ENCODE peak calls at places on chromosome 9, in nine cellular contexts. G is foreskin keratinocyte; M is CD8-positive, alpha-beta memory T cell; I is aorta; W is effector memory CD4-positive, alpha-beta T cell; V is neural progenitor cell; D is tibial artery; F is RWPE1; Z is lower lobe of right lung. Y is an unnamed sample.

GRCh38 chr9:91134608-91135007 is 227.1 kb downstream of the AUH start:
- DNase-seq in V (no peak), W (no peak), G (no peak), I (no peak), D (no peak), F (no peak), Z (no peak), M (no peak), Y (no peak)

GRCh38 chr9:109117856-109118801 is 1.6 kb downstream of the TMEM245 start:
- DNase-seq in M (peak; percentile 67), G (peak; percentile 75), F (peak; percentile 96), D (peak; percentile 59), I (no peak), V (peak; percentile 61), W (peak; percentile 16), Z (no peak), Y (peak; percentile 73)

GRCh38 chr9:5265939-5266338 is 34.7 kb downstream of the INSL4 start:
- DNase-seq in V (peak; percentile 9), F (no peak), I (no peak), M (no peak), D (no peak), Z (no peak), W (no peak), G (no peak), Y (no peak)

GRCh38 chr9:111094433-111095421 is 56.5 kb upstream of the LPAR1 start:
- DNase-seq in M (no peak), F (peak; percentile 34), V (no peak), D (peak; percentile 72), W (no peak), I (no peak), Z (no peak), G (no peak), Y (peak; percentile 35)

GRCh38 chr9:69379250-69379982 is 54.4 kb downstream of the ENTREP1 start:
- DNase-seq in Z (no peak), D (no peak), G (peak; percentile 53), F (peak; percentile 65), M (no peak), I (no peak), V (no peak), W (no peak), Y (no peak)

GRCh38 chr9:76886318-76886717 is 19.6 kb downstream of the PRUNE2 start:
- DNase-seq in M (no peak), W (no peak), D (no peak), F (no peak), I (no peak), Z (no peak), V (no peak), G (no peak), Y (no peak)

GRCh38 chr9:102459828-102460227 is 535.3 kb upstream of the CYLC2 start:
- DNase-seq in V (no peak), Z (no peak), M (no peak), G (no peak), I (no peak), F (no peak), W (no peak), D (no peak), Y (no peak)

GRCh38 chr9:33211695-33212393 is 28.1 kb upstream of the SPINK4 start:
- DNase-seq in Z (no peak), W (no peak), G (peak; percentile 62), D (no peak), F (peak; percentile 61), V (peak; percentile 51), I (no peak), M (no peak), Y (peak; percentile 35)

GRCh38 chr9:110452227-110452801 is 114.7 kb upstream of the TXNDC8 start:
- DNase-seq in I (no peak), F (peak; percentile 11), W (no peak), V (peak; percentile 13), D (no peak), M (no peak), G (no peak), Z (no peak), Y (peak; percentile 17)

GRCh38 chr9:104914458-104914857 is 13.5 kb downstream of the ABCA1 start:
- DNase-seq in Z (peak; percentile 45), F (no peak), G (no peak), V (no peak), W (no peak), I (no peak), D (no peak), M (no peak), Y (no peak)

GRCh38 chr9:27701029-27701428 is 127.7 kb upstream of the C9orf72 start:
- DNase-seq in F (no peak), G (no peak), M (no peak), I (no peak), W (no peak), Z (no peak), D (peak; percentile 28), V (no peak), Y (no peak)

DNA sequence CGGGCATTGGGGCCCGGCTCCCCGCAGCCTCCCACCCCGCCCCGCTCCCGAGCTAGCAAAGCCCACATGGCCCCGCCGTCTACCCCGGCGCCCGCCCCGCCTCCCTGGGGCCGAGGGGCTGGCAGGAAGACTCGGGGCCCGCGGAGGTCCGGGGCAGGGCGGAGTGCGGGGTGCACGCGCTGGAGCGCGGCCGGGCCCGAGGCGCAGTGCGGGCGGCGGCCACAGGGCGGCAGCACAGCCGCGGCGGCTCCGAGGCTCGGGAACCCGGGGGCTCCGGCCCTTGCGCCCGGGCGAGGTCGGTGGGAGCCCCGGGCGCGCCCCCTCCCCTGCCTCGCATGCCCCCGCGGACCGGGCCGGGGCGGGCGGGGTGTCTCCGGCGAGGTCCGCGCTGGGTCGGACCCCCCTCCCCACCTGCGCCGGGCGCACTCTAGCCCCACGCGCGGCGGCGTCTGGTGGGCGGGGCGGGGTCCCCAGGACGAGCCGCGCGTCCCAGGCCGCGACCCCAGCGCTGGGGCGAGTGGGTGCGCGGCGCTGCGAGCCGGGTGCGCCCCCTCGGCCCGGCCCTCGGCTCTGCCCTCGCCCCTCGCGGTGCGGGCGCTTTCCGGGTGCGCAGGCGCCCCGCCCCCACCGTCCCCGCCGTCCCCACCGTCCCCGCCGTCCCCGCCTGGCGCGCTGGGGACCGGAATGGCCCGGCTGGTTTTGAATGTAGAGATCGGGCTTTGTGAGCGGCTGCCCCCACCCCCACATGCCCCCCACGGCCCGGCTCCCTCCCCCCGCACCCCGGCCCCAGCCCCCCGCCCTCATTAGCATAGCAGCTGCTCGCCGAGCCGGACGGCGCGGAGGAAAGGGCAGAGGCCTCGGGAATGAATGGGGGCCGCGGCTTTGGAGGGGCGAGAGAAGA is 6.5 kb downstream of the NRARP start:
- DNase-seq in W (no peak), D (no peak), M (no peak), I (no peak), G (no peak), V (peak; percentile 84), Z (no peak), F (peak; percentile 80), Y (peak; percentile 54)
- H3K27ac ChIP-seq in W (no peak overlapping the region), D (no peak overlapping the region), M (no peak overlapping the region), I (no peak overlapping the region), G (no peak overlapping the region), V (no peak overlapping the region), Z (peak overlapping the region; percentile 81), F (no peak overlapping the region), Y (no peak overlapping the region)

DNA sequence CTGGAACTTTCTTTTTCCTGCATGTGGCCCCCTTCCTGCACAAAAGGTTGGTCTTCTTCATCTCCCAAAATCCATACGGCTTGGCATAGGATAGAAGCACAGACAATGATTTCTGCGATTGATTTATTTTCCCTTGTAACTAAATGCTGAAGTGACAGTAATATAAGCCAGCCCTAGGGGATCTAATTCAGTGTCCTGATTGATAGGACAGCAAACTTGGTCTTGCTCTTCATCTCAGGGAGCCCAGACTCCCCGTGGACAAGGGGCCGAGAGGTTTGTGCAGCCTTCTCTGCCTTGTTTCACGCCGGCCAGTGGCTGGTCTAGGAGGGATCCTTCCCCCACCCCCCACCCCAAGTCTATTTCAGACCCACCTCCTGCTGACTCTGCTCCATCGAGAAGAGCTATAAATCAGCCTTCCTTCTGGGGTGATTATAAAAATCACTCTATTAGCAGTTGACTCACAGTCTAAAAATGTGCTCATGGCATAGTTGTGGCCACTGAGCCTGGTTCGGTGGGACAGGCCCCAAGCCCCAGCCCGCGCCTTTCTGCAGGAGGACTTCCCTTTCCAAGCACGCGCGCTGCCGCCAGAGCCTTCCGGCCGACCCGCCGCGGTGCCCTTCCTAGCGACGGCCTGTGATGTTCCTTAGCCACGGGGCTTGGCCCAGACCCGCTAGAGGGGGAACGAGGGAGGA is 89.8 kb upstream of the COL5A1 start:
- DNase-seq in I (peak; percentile 92), G (peak; percentile 63), D (peak; percentile 59), Z (peak; percentile 45), W (no peak), V (no peak), M (no peak), F (peak; percentile 88), Y (peak; percentile 94)
- H3K27ac ChIP-seq in I (no peak overlapping the region), G (no peak overlapping the region), D (peak overlapping the region; percentile 42), Z (peak overlapping the region; percentile 24), W (no peak overlapping the region), V (no peak overlapping the region), M (no peak overlapping the region), F (peak overlapping the region; percentile 85), Y (peak overlapping the region; percentile 78)

DNA sequence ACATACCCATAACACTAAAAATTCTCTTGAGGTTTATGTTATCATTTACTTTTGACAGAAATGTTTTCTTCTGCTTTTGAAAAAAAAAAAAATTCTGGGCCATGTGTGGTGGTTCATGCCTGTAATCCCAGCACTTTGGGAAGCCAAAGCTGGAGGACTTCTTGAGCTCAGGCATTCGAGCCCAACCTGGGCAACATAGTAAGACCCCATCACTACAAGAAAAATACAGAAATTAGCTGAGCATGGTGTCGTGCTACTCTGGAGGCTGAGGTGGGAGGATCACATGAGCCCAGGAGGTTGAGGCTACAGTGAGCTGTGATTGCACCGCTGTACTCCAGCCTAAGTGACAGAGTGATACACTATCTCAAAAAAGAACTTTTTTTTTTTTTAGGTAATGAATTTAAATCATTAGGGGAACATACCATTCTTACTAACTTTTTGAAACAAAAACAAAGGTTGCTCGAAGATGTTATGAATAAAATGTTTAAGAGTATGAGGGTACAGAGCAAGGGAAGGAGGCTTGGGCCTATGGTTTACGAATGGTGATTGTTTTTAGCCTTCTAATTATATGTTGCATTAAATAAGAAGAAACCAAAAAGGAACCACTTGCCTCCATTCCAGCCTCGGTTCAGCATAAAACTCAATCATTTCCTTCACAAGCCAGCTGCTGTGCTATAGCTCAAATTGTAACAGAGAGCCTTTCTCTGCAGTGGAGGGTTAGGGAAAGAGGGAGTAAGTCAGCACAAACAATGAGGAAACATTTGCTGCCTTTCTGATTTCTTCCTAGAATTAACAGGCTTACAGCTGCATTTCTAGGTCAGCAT is 148.6 kb upstream of the DMRT1 start:
- DNase-seq in I (no peak), V (no peak), M (no peak), F (no peak), W (no peak), Z (no peak), G (no peak), D (no peak), Y (peak; percentile 47)
- H3K27ac ChIP-seq in I (peak overlapping the region; percentile 99), V (peak overlapping the region; percentile 24), M (no peak overlapping the region), F (peak overlapping the region; percentile 80), W (no peak overlapping the region), Z (peak overlapping the region; percentile 54), G (peak overlapping the region; percentile 58), D (peak overlapping the region; percentile 87), Y (peak overlapping the region; percentile 83)

DNA sequence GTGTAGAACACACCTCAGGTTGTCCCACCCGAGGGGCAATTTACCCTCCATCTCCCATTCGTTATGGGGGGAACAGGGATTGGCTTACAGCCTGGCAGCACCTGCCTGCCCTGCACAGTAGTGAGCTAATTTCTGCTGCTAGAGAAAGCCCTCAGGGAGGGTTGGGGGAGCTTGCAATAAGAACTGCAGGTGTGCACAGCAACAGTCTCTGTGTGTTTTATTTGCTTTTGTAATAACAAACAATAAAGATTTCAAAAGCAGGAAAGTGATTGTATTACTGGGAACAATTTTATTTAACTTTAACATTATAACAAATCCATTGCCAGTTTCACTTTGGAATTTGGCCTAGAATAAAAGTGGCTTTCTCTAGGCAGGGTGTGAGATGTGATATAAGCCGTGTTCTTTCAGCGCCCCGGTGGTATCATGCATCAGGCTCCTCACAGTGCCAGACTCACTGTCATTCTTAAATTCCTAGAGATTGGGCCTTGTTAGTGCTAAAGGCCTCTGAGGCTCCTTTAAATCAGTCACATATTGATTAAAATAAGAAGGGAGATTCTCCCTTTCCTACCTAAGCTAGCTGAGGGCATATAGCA is 81.1 kb downstream of the RMI1 start:
- DNase-seq in F (no peak), I (no peak), V (no peak), W (no peak), M (no peak), G (no peak), D (no peak), Z (no peak), Y (no peak)
- H3K27ac ChIP-seq in F (no peak overlapping the region), I (no peak overlapping the region), V (no peak overlapping the region), W (no peak overlapping the region), M (no peak overlapping the region), G (no peak overlapping the region), D (no peak overlapping the region), Z (no peak overlapping the region), Y (no peak overlapping the region)